ENCODE peak calls at places on chromosomes 5 and 9, in five cellular contexts. Z is mucosa of descending colon; Y is NCI-H2107; B is PC-3; W is activated CD4-positive, alpha-beta T cell treated with anti-CD3 and anti-CD28 coated beads, Interleukin-2, amount 50 U/mL, for 1 hour. L is an unnamed sample.

GRCh38 chr9:90137824-90138223 is 504.8 kb downstream of the DIRAS2 start:
- DNase-seq in B (no peak), Z (no peak), Y (no peak), W (no peak), L (no peak)

GRCh38 chr9:17938256-17938655 is 359.4 kb downstream of the SH3GL2 start:
- DNase-seq in B (no peak), W (no peak), Z (no peak), Y (no peak), L (no peak)

GRCh38 chr5:59337240-59337639 is 556.3 kb downstream of the PDE4D start:
- DNase-seq in W (no peak), Z (no peak), Y (no peak), B (no peak), L (no peak)

GRCh38 chr5:172868924-172869565 is 35.0 kb downstream of the ERGIC1 start:
- DNase-seq in Y (no peak), Z (no peak), W (no peak), B (peak), L (no peak)

GRCh38 chr5:175383350-175383749 is 60.6 kb downstream of the DRD1 start:
- DNase-seq in B (peak), Z (no peak), W (no peak), Y (no peak), L (no peak)

GRCh38 chr5:153718713-153719112 is 228.2 kb downstream of the GRIA1 start:
- DNase-seq in W (no peak), Y (no peak), Z (no peak), B (no peak), L (no peak)

GRCh38 chr5:181223729-181224389 is 778 bp downstream of the TRIM41 start:
- DNase-seq in Y (no peak), W (no peak), Z (no peak), B (no peak), L (no peak)

GRCh38 chr9:129752915-129753724 is at the start of gene PTGES:
- DNase-seq in Y (no peak), Z (peak), W (peak), B (peak), L (peak)

GRCh38 chr5:151664694-151665583 is 21.8 kb downstream of the SPARC start:
- DNase-seq in Y (no peak), W (no peak), B (no peak), Z (no peak), L (no peak)

GRCh38 chr9:137665226-137665625 is 46.4 kb downstream of the EHMT1 start:
- DNase-seq in Y (no peak), Z (no peak), B (no peak), W (no peak), L (no peak)

GRCh38 chr9:133777111-133777791 is 39.1 kb upstream of the SARDH start:
- DNase-seq in B (no peak), Y (no peak), Z (peak), W (no peak), L (no peak)

GRCh38 chr5:147906326-147907095 is at the start of gene C5orf46:
- DNase-seq in Z (no peak), W (no peak), Y (no peak), B (peak), L (no peak)

GRCh38 chr5:135012033-135012588 is 21.9 kb downstream of the PITX1 start:
- DNase-seq in Y (no peak), B (no peak), Z (no peak), W (no peak), L (no peak)

GRCh38 chr5:52888363-52888762 is 100.6 kb downstream of the ITGA1 start:
- DNase-seq in Z (no peak), B (no peak), Y (no peak), W (no peak), L (no peak)

GRCh38 chr9:107394264-107394663 is 95.3 kb downstream of the KLF4 start:
- DNase-seq in B (no peak), Z (no peak), W (no peak), Y (no peak), L (no peak)

GRCh38 chr5:129063483-129064136 is 30.9 kb upstream of the ISOC1 start:
- DNase-seq in W (no peak), B (no peak), Z (no peak), Y (no peak), L (no peak)

GRCh38 chr9:130869250-130869649 is 27.4 kb downstream of the QRFP start:
- DNase-seq in Y (no peak), W (no peak), B (no peak), Z (peak), L (no peak)

GRCh38 chr5:90689064-90689463 is 130.5 kb downstream of the ADGRV1 start:
- DNase-seq in Z (no peak), W (no peak), Y (no peak), B (no peak), L (no peak)

GRCh38 chr9:94300470-94301301 is 27.8 kb downstream of the NUTM2F start:
- DNase-seq in Z (no peak), B (no peak), W (no peak), Y (no peak), L (no peak)

GRCh38 chr5:149781612-149782011 is 51.5 kb downstream of the PPARGC1B start:
- DNase-seq in W (no peak), Z (no peak), Y (no peak), B (peak), L (no peak)

GRCh38 chr9:82333671-82334070 is 345.1 kb downstream of the SPATA31D1 start:
- DNase-seq in Z (no peak), B (peak), Y (no peak), W (no peak), L (no peak)

GRCh38 chr5:459562-460412 is 16.8 kb downstream of the EXOC3 start:
- DNase-seq in Y (no peak), Z (peak), B (no peak), W (no peak), L (no peak)

GRCh38 chr9:22452415-22453010 is 5.9 kb downstream of the DMRTA1 start:
- DNase-seq in B (peak), Z (peak), Y (peak), W (peak), L (no peak)

GRCh38 chr5:1294839-1295649 is at the start of gene TERT:
- DNase-seq in Z (peak), B (no peak), W (peak), Y (no peak), L (peak)

GRCh38 chr5:22669345-22669744 is 183.8 kb downstream of the CDH12 start:
- DNase-seq in B (no peak), W (no peak), Y (no peak), Z (no peak), L (no peak)

GRCh38 chr9:71795097-71795807 is 26.9 kb upstream of the CEMIP2 start:
- DNase-seq in Z (no peak), W (no peak), Y (no peak), B (no peak), L (no peak)

GRCh38 chr9:136225748-136226679 is 19.6 kb downstream of the QSOX2 start:
- DNase-seq in W (peak), B (peak), Y (peak), Z (peak), L (no peak)

GRCh38 chr9:4927043-4927471 is 58.0 kb upstream of the JAK2 start:
- DNase-seq in W (no peak), B (no peak), Z (no peak), Y (no peak), L (no peak)

GRCh38 chr5:97006454-97006853 is 70.6 kb downstream of the LNPEP start:
- DNase-seq in B (peak), Z (no peak), Y (no peak), W (no peak), L (no peak)

GRCh38 chr9:83981126-83981871 is 694 bp downstream of the RMI1 start:
- DNase-seq in Z (no peak), B (peak), W (no peak), Y (no peak), L (no peak)

GRCh38 chr5:14580037-14581034 is 1.3 kb upstream of the OTULINL start:
- DNase-seq in W (no peak), Y (no peak), B (peak), Z (no peak), L (no peak)

GRCh38 chr5:144421411-144421810 is 250.7 kb downstream of the KCTD16 start:
- DNase-seq in Y (no peak), Z (no peak), B (no peak), W (no peak), L (no peak)

L was measured in type B pancreatic cell.